ENCODE peak calls at places on chromosome 15, in six cellular contexts. X is stomach; G is neuronal stem cell; M is CD8-positive, alpha-beta T cell; W is thoracic aorta; E is cardiac muscle cell. V is an unnamed sample.
A peak's percentile ranks its signal among the peaks of the same experiment; 100 is the strongest.

GRCh38 chr15:81323559-81323943 is 390 bp downstream of the STARD5 start:
- DNase-seq in X (no peak), G (no peak), M (no peak), W (no peak), E (no peak), V (no peak)

GRCh38 chr15:99732268-99732641 is 982 bp downstream of the LYSMD4 start:
- DNase-seq in X (no peak), G (no peak), M (no peak), W (no peak), E (no peak), V (no peak)

GRCh38 chr15:63678383-63678782 is 81.2 kb downstream of the FBXL22 start:
- DNase-seq in X (no peak), G (no peak), M (no peak), W (no peak), E (no peak), V (no peak)

GRCh38 chr15:92663250-92663951 is 7.8 kb upstream of the FAM174B start:
- DNase-seq in X (no peak), G (no peak), M (no peak), W (no peak), E (no peak), V (no peak)

GRCh38 chr15:41465822-41466421 is 27.8 kb upstream of the ITPKA start:
- DNase-seq in X (no peak), G (no peak), M (no peak), W (no peak), E (peak; percentile 49), V (peak; percentile 45)

GRCh38 chr15:64635486-64635815 is 139.9 kb downstream of the RBPMS2 start:
- DNase-seq in X (peak; percentile 44), G (peak; percentile 6), M (no peak), W (no peak), E (peak; percentile 55), V (no peak)

GRCh38 chr15:88127477-88127799 is 129.1 kb downstream of the NTRK3 start:
- DNase-seq in X (no peak), G (no peak), M (no peak), W (no peak), E (no peak), V (no peak)

GRCh38 chr15:25717861-25718504 is 145.1 kb downstream of the ATP10A start:
- DNase-seq in X (no peak), G (no peak), M (no peak), W (peak; percentile 42), E (no peak), V (no peak)

GRCh38 chr15:35256555-35256954 is 171.5 kb upstream of the NANOGP8 start:
- DNase-seq in X (no peak), G (no peak), M (no peak), W (no peak), E (no peak), V (no peak)

GRCh38 chr15:59247364-59247763 is 40.7 kb downstream of the LDHAL6B start:
- DNase-seq in X (peak; percentile 61), G (peak; percentile 51), M (peak; percentile 20), W (no peak), E (peak; percentile 89), V (peak; percentile 43)

GRCh38 chr15:60949034-60949977 is 279.8 kb downstream of the RORA start:
- DNase-seq in X (no peak), G (no peak), M (no peak), W (no peak), E (no peak), V (no peak)

GRCh38 chr15:42319206-42319605 is 40.1 kb upstream of the CAPN3 start:
- DNase-seq in X (no peak), G (no peak), M (no peak), W (no peak), E (no peak), V (no peak)

GRCh38 chr15:31867536-31868442 is 162.5 kb upstream of the CHRNA7 start:
- DNase-seq in X (peak; percentile 63), G (peak; percentile 63), M (peak; percentile 8), W (no peak), E (peak; percentile 69), V (peak; percentile 55)

GRCh38 chr15:94287794-94288246 is 56.5 kb downstream of the MCTP2 start:
- DNase-seq in X (peak; percentile 31), G (no peak), M (no peak), W (no peak), E (no peak), V (peak; percentile 26)

GRCh38 chr15:40721716-40722115 is 26.7 kb downstream of the RAD51 start:
- DNase-seq in X (no peak), G (no peak), M (no peak), W (no peak), E (no peak), V (no peak)

DNA sequence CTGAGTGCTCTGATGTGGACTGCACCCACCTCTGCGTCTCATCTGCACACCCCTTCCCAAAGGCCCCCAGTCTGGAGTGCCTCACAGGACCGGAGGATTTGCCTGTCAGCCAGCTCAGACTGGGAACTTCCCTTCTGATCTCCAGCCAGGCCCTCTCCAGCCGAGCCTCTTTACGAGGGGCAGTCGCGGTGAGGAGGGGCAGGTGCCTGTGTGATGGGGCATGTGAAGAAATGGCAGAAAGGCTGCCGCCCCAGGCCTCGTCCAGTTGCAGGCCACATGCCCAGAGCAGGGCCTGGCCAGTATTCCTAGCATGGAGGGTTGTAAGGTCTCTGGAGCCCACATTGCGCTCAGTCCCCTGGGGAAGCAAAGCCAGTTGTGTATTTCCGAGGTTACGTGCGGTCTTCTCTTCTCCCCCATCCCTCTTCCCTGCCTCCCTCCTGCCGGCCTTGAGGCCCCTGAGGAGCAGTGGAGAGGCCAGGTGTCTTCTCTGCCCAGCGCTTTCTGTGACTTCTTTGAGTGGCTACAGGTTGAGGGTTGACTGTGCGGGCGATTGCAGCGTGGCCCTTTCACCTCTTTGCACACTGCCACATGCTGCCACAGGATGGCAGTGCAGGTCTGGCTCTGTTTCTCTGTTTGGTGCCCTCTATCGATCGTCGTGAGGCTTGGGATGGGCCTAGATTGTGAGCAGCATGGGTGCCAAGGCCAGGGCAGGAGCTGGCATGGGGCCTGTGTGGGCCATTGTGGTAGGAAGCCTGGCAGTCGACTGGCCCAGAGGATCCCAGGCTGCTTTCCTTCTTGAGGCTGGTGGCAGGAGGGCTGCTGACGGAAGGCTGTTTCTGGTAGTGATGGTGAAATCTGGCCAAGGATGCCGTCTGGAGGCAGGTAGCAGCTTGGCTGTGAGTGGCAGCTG is 5.3 kb downstream of the CLK3 start:
- DNase-seq in X (peak; percentile 71), G (peak; percentile 50), M (peak; percentile 58), W (peak; percentile 17), E (peak; percentile 68), V (peak; percentile 71)
- H3K36me3 ChIP-seq in X (peaks cover 74% of the 10 kb centered on the region), G (peaks cover 66% of the 10 kb centered on the region), M (peaks cover 69% of the 10 kb centered on the region), W (peaks cover 62% of the 10 kb centered on the region), E (peaks cover 64% of the 10 kb centered on the region), V (peaks cover 74% of the 10 kb centered on the region)

DNA sequence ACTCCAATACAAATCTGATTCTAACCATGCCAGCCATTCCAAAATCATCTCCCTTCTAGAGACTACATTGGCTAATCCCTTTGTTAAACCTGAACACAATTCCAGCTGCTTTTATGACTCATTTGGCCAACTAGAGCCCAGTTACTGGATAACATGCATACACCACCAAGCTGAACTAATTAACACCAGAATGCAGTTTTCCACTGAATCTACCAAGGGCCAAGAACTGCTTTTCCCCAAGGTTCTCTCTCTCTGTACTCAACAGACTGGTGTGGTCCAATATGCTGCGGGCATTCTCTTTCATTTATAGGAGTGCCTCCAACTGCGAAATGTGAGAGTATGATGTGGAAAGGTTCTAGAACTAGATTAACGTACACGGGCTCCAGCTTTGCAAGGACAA is 1.5 kb downstream of the CHSY1 start:
- DNase-seq in X (no peak), G (no peak), M (no peak), W (no peak), E (no peak), V (no peak)
- H3K4me1 ChIP-seq in X (peaks cover 65% of the 10 kb centered on the region), G (peaks cover 3% of the 10 kb centered on the region), M (peaks cover 43% of the 10 kb centered on the region), W (peaks cover 65% of the 10 kb centered on the region), E (peaks cover 39% of the 10 kb centered on the region), V (peaks cover 57% of the 10 kb centered on the region)

GRCh38 chr15:101132390-101133180 is 119.3 kb downstream of the CHSY1 start:
- DNase-seq in X (no peak), G (no peak), M (no peak), W (no peak), E (no peak), V (no peak)

GRCh38 chr15:101133751-101134261 is 118.0 kb downstream of the CHSY1 start:
- DNase-seq in X (no peak), G (no peak), M (no peak), W (no peak), E (no peak), V (no peak)

GRCh38 chr15:101133181-101133460 is 118.7 kb downstream of the CHSY1 start:
- DNase-seq in X (no peak), G (no peak), M (no peak), W (no peak), E (no peak), V (no peak)

GRCh38 chr15:101129851-101130250 is 122.0 kb downstream of the CHSY1 start:
- DNase-seq in X (no peak), G (no peak), M (no peak), W (no peak), E (no peak), V (no peak)

DNA sequence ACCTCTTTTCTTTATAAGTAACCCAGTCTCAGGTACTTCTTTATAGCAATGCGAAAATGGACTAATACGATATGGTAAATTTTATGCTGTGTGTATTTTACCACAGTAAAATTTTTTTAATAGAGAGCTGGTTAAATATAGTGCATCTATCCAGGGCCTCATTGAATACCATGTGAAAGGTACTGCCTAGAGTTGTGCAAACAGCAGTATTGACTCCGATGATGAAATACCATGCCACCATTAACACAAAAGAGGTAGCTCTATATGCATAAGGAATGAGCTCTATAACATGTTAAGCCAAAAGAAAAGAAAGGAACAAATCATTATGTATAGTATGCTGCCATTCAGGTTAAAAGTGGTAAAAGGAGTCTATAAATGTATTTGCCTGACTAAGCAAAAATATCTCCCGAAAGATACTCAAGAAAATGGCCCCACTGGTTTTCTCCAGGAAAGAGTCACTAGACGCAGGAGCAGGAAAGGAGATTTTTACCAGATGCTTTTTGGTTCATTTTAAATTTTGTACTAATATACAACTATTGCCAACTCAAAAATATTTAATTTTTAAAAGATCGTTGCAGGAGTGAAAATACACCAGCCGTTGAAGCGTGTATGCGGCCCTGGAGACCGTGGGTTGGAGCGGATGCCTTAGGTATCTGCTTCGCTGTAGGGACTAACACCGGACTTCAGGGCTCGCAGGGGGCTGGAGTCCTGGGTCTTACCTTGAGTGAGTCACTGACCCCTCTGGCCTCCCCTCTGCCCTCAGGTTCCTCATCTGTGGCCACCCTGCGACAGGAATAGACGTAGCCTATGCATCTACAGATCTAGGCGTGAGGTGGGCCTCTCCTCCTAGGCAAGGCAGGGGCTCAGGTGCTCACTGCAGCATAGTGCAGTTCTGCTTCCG is 120.1 kb downstream of the CHSY1 start:
- DNase-seq in X (no peak), G (no peak), M (no peak), W (no peak), E (no peak), V (no peak)
- H3K4me3 ChIP-seq in X (no peak overlapping the region), G (peak overlapping the region; percentile 21), M (no peak overlapping the region), W (no peak overlapping the region), E (no peak overlapping the region), V (no peak overlapping the region)

GRCh38 chr15:48411971-48412591 is 80.9 kb downstream of the DUT start:
- DNase-seq in X (no peak), G (no peak), M (no peak), W (no peak), E (no peak), V (no peak)
- H3K36me3 ChIP-seq in X (peaks cover 26% of the 10 kb centered on the region), G (peaks cover 15% of the 10 kb centered on the region), M (no peaks in the 10 kb centered on the region), W (peaks cover 9% of the 10 kb centered on the region), E (no peaks in the 10 kb centered on the region), V (no peaks in the 10 kb centered on the region)

V was measured in CD4-positive, alpha-beta memory T cell.